ENCODE peak calls at places on chromosomes 16 and 17, in five cellular contexts. Y is K562, U is heart left ventricle, S is prostate gland, A is esophagus squamous epithelium. G is an unnamed sample.

GRCh38 chr17:82531431-82531881 is 11.9 kb downstream of the FOXK2 start:
- DNase-seq in A (no peak), U (no peak), S (no peak), Y (no peak), G (no peak)

GRCh38 chr17:75367312-75367711 is 38.2 kb downstream of the GRB2 start:
- DNase-seq in U (no peak), S (no peak), Y (no peak), A (no peak), G (no peak)

GRCh38 chr17:57645950-57646686 is 99.0 kb downstream of the CCDC182 start:
- DNase-seq in U (no peak), Y (no peak), A (no peak), S (no peak), G (no peak)

GRCh38 chr17:17525331-17525730 is 29.1 kb upstream of the RASD1 start:
- DNase-seq in Y (no peak), S (no peak), U (no peak), A (no peak), G (peak)

GRCh38 chr16:54242199-54242598 is 44.4 kb downstream of the IRX3 start:
- DNase-seq in U (no peak), Y (peak), A (no peak), S (peak), G (no peak)

GRCh38 chr16:25693621-25694020 is 1.9 kb downstream of the HS3ST4 start:
- DNase-seq in U (no peak), S (no peak), A (no peak), Y (no peak), G (no peak)

GRCh38 chr17:1882836-1883235 is 53.0 kb downstream of the RPA1 start:
- DNase-seq in S (no peak), U (no peak), Y (peak), A (no peak), G (peak)

GRCh38 chr16:66416136-66416535 is 11.0 kb upstream of the BEAN1 start:
- DNase-seq in U (no peak), S (no peak), Y (no peak), A (no peak), G (no peak)

GRCh38 chr16:35391328-35391727 is 1931.9 kb downstream of the TP53TG3F start:
- DNase-seq in S (peak), A (no peak), U (peak), Y (peak), G (peak)

GRCh38 chr17:38914741-38915638 is 10.4 kb upstream of the LASP1NB start:
- DNase-seq in U (no peak), Y (peak), A (no peak), S (no peak), G (no peak)

GRCh38 chr17:73286863-73287296 is 24.9 kb downstream of the CDC42EP4 start:
- DNase-seq in Y (peak), U (peak), A (no peak), S (peak), G (peak)

GRCh38 chr17:13306310-13306962 is 288.6 kb upstream of the ELAC2 start:
- DNase-seq in Y (peak), S (no peak), A (no peak), U (no peak), G (peak)

GRCh38 chr16:2825049-2825742 is 4.9 kb upstream of the ZG16B start:
- DNase-seq in A (no peak), Y (no peak), S (no peak), U (no peak), G (no peak)

GRCh38 chr17:12089809-12090384 is 69.2 kb downstream of the MAP2K4 start:
- DNase-seq in U (no peak), S (no peak), A (no peak), Y (peak), G (no peak)

GRCh38 chr17:76153640-76154039 is 12.6 kb upstream of the FOXJ1 start:
- DNase-seq in S (no peak), U (peak), Y (no peak), A (no peak), G (no peak)

GRCh38 chr17:7213895-7214299 is 5.7 kb downstream of the DLG4 start:
- DNase-seq in A (no peak), U (peak), S (peak), Y (peak), G (peak)

GRCh38 chr16:474420-475122 is 49.1 kb downstream of the RAB11FIP3 start:
- DNase-seq in A (no peak), Y (no peak), S (no peak), U (no peak), G (no peak)

GRCh38 chr16:473046-474043 is 47.9 kb downstream of the RAB11FIP3 start:
- DNase-seq in U (no peak), Y (peak), S (no peak), A (no peak), G (no peak)

GRCh38 chr16:477287-477686 is 50.2 kb upstream of the CAPN15 start:
- DNase-seq in U (peak), S (no peak), A (no peak), Y (no peak), G (no peak)

GRCh38 chr16:476039-476438 is 50.6 kb downstream of the RAB11FIP3 start:
- DNase-seq in S (no peak), Y (no peak), A (no peak), U (no peak), G (peak)

GRCh38 chr16:477758-478157 is 49.8 kb upstream of the CAPN15 start:
- DNase-seq in U (no peak), A (no peak), Y (no peak), S (no peak), G (no peak)
- H3K4me3 ChIP-seq in U (no peak), A (no peak), Y (no peak), S (no peak), G (no peak)

GRCh38 chr17:46192484-46193245 is 564 bp downstream of the KANSL1 start:
- DNase-seq in A (no peak), S (peak), Y (peak), U (peak), G (peak)
- TF ChIP-seq POLR2A in A (no peak), S (peak), Y (no peak), U (peak), G (no peak)

GRCh38 chr16:52393448-52393847 is 153.5 kb downstream of the TOX3 start:
- DNase-seq in U (no peak), A (no peak), Y (no peak), S (no peak), G (no peak)
- TF ChIP-seq CTCF in U (no peak), A (no peak), Y (no peak), S (no peak), G (no peak)

GRCh38 chr16:27547851-27548250 is 1.9 kb downstream of the GTF3C1 start:
- DNase-seq in Y (no peak), A (no peak), U (no peak), S (no peak), G (no peak)
- H3K4me3 ChIP-seq in Y (no peak), A (no peak), U (no peak), S (peak), G (no peak)

DNA sequence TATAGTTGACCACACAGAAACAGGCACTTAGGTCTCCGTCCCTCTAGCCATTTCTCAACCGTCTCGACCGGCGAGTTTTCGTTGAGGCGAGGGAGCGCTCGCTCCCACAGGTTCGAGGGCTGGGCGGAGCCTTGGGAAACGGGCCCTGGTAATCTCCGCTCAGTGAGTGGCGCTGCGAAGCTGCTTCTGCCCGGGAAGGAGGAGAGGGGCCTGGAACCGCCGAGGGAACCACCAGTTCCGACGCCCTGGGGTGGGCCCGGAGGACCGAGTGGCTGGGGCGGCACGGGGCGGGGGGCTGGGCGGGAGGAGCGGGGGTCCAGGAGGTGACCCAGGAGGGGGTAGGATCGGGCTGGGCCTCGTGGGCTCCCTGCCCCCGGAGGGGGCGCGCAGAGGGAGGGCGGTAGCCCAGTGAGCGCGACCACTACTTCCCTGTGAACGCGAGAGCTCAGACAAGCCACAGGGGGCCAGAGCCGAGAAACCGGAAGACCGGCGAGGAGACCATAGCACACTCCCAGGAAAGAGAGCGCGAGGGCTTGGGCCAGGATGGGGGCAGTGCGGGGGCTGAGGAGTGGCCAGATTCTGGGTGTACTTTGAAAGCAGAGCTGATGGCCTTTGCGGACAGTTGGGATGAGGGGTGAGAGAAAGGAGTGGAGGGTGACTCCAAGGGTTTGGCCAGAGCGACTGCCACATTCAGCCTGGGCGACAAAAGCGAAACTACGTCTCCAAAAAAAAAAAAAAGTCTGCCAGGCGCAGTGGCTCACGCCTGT is 29.9 kb upstream of the ARL4D start:
- DNase-seq in U (peak), A (no peak), S (peak), Y (no peak), G (peak)
- TF ChIP-seq POLR2A in U (peak), A (no peak), S (peak), Y (no peak), G (peak)

DNA sequence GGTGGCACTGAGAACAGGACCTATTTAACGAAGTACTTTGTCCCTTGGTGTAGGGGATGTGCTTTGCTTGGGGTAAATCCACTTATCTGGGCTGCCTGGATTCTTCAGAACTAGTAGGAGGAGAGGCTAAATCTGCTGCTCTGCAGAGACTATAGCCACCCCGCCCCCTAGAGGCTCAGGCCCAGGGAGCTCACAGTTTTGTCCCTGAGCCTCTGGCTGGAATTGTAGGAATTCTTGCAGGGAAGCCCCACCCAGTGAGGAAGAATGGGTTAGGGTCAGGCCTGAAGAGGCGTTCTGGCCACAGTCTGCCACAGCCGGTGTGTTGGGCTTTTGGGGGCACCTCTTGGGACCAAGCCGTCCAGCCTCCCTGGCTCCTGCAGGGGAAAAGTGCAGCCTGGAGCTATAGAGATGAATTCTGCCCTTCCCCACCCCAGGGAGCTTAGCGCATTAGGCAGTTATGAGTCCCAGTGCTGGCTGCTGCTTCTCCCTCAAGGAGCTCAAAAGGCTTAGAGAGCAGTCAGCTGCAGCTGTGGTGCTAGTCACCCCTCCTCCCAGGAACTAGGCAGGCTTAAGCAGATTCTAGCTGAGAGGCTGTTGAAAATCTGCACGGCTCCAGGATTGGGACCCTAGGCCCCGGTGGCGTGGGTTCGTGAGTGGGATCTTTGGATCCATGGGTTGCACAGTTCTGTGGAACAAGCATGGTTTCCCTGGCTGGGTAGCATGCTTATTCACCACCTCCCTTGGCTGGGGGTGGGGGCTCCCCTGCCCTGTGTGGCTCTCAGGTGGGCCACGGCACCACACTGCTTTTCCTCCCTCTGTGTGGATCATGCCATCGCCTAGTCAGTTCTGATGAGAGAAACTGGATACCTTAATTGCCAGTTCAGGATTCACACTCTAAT is 237.4 kb upstream of the TOM1L1 start:
- DNase-seq in S (no peak), Y (no peak), A (no peak), U (no peak), G (no peak)
- TF ChIP-seq CTCF in S (no peak), Y (no peak), A (no peak), U (no peak), G (no peak)

GRCh38 chr17:43757171-43757660 is 1.4 kb downstream of the SOST start:
- DNase-seq in U (no peak), Y (no peak), A (no peak), S (no peak), G (no peak)

GRCh38 chr17:43754947-43755346 is 3.6 kb downstream of the SOST start:
- DNase-seq in S (no peak), A (no peak), Y (no peak), U (no peak), G (no peak)

GRCh38 chr17:43753488-43754129 is 5.0 kb downstream of the SOST start:
- DNase-seq in Y (peak), A (no peak), U (no peak), S (no peak), G (no peak)

GRCh38 chr17:43756176-43756575 is 2.4 kb downstream of the SOST start:
- DNase-seq in Y (no peak), S (no peak), A (no peak), U (no peak), G (no peak)

GRCh38 chr17:43755389-43755875 is 3.2 kb downstream of the SOST start:
- DNase-seq in A (no peak), U (no peak), Y (no peak), S (no peak), G (no peak)
- H3K4me3 ChIP-seq in A (no peak), U (peak), Y (no peak), S (no peak), G (no peak)

GRCh38 chr16:12544477-12545291 is 259.0 kb downstream of the CPPED1 start:
- DNase-seq in A (no peak), S (no peak), Y (no peak), U (no peak), G (no peak)

GRCh38 chr16:12541672-12542071 is 262.0 kb downstream of the CPPED1 start:
- DNase-seq in S (no peak), U (no peak), Y (peak), A (no peak), G (no peak)

GRCh38 chr16:12543700-12544476 is 259.8 kb downstream of the CPPED1 start:
- DNase-seq in S (no peak), Y (no peak), U (no peak), A (no peak), G (no peak)

GRCh38 chr16:12545292-12545610 is 258.4 kb downstream of the CPPED1 start:
- DNase-seq in A (no peak), Y (no peak), U (no peak), S (no peak), G (no peak)

GRCh38 chr16:12542818-12543699 is 260.6 kb downstream of the CPPED1 start:
- DNase-seq in S (no peak), U (no peak), Y (no peak), A (no peak), G (no peak)
- TF ChIP-seq POLR2A in S (no peak), U (no peak), Y (no peak), A (no peak), G (no peak)

DNA sequence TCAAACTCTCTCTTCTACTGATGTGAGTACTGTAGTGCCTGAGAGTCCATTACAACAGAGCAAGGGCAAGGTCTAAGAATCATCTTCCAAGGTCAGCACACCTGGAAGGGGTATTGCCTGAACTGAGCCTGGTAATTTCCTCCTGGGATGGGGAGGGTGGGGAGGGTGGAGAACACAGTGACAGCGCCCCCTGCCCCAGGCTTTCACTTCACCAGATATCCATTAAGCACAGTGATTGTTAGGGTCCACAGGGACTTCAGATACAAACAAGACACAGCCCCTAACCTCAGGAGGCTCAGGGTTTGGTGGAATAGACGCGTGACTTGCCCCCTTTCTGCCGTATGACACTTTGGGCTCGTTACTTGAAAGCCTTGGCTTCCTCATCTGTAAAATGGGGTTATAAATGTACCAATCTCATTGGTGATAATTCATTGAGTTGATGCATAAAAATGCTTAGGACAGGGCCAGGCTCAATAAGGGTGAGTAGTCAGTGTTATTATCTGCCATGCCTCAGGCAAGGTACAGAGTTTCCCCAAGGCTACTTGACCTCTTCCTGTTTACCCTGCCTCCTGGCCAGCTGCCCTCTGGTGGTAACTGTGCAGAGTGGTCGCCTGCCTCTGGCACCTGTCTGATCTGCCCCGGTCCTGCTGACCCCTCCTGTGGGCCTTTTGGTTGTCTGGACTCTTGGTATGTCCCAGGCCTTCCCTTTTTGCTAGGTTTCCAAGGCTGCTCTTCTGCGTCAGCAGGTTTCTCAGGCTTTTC is 13.1 kb upstream of the BRD7 start:
- DNase-seq in Y (no peak), A (no peak), U (no peak), S (no peak), G (no peak)
- TF ChIP-seq CTCF in Y (peak), A (no peak), U (no peak), S (no peak), G (no peak)

GRCh38 chr17:77322284-77322533 is 181.4 kb downstream of the SEC14L1 start:
- DNase-seq in S (no peak), A (no peak), Y (no peak), U (no peak), G (no peak)
- H3K4me3 ChIP-seq in S (no peak), A (no peak), Y (peak), U (peak), G (no peak)